ENCODE peak calls at places on chromosomes 6 and 20, in four cellular contexts. One of them, this sample, is unnamed.

GRCh38 chr6:53514677-53515076 is 30.2 kb downstream of the GCLC start:
- DNase-seq in kidney epithelial cell: no peak
- DNase-seq in AG09319: no peak
- DNase-seq in T-helper 22 cell: no peak
- DNase-seq in this sample: no peak

GRCh38 chr6:54291146-54291545 is 17.1 kb upstream of the TINAG start:
- DNase-seq in kidney epithelial cell: peak
- DNase-seq in AG09319: no peak
- DNase-seq in T-helper 22 cell: no peak
- DNase-seq in this sample: no peak

GRCh38 chr6:79421001-79421411 is 116.2 kb downstream of the LCA5 start:
- DNase-seq in kidney epithelial cell: no peak
- DNase-seq in AG09319: no peak
- DNase-seq in T-helper 22 cell: no peak
- DNase-seq in this sample: no peak

GRCh38 chr6:169425628-169426370 is 172.2 kb upstream of the THBS2 start:
- DNase-seq in kidney epithelial cell: no peak
- DNase-seq in AG09319: no peak
- DNase-seq in T-helper 22 cell: no peak
- DNase-seq in this sample: no peak

GRCh38 chr6:110712238-110712637 is 103.0 kb downstream of the CDK19 start:
- DNase-seq in kidney epithelial cell: no peak
- DNase-seq in AG09319: no peak
- DNase-seq in T-helper 22 cell: no peak
- DNase-seq in this sample: no peak

GRCh38 chr6:16362296-16362695 is 123.9 kb downstream of the GMPR start:
- DNase-seq in kidney epithelial cell: no peak
- DNase-seq in AG09319: no peak
- DNase-seq in T-helper 22 cell: no peak
- DNase-seq in this sample: no peak

GRCh38 chr20:25739615-25740320 is 43.1 kb upstream of the ZNF337 start:
- DNase-seq in kidney epithelial cell: no peak
- DNase-seq in AG09319: no peak
- DNase-seq in T-helper 22 cell: no peak
- DNase-seq in this sample: no peak

GRCh38 chr20:9015984-9016324 is 52.9 kb upstream of the PLCB4 start:
- DNase-seq in kidney epithelial cell: peak
- DNase-seq in AG09319: peak
- DNase-seq in T-helper 22 cell: no peak
- DNase-seq in this sample: no peak

GRCh38 chr6:167292301-167293087 is 1.4 kb downstream of the UNC93A start:
- DNase-seq in kidney epithelial cell: no peak
- DNase-seq in AG09319: no peak
- DNase-seq in T-helper 22 cell: no peak
- DNase-seq in this sample: no peak

GRCh38 chr20:51434556-51435256 is 107.8 kb downstream of the NFATC2 start:
- DNase-seq in kidney epithelial cell: no peak
- DNase-seq in AG09319: peak
- DNase-seq in T-helper 22 cell: no peak
- DNase-seq in this sample: no peak

GRCh38 chr6:23412770-23413169 is 713.2 kb upstream of the NRSN1 start:
- DNase-seq in kidney epithelial cell: no peak
- DNase-seq in AG09319: no peak
- DNase-seq in T-helper 22 cell: no peak
- DNase-seq in this sample: no peak

GRCh38 chr20:17565164-17565845 is 4.6 kb upstream of the DSTN start:
- DNase-seq in kidney epithelial cell: no peak
- DNase-seq in AG09319: no peak
- DNase-seq in T-helper 22 cell: no peak
- DNase-seq in this sample: no peak

GRCh38 chr6:89297695-89298351 is 17.3 kb downstream of the GABRR2 start:
- DNase-seq in kidney epithelial cell: peak
- DNase-seq in AG09319: peak
- DNase-seq in T-helper 22 cell: peak
- DNase-seq in this sample: no peak

GRCh38 chr6:26284537-26285142 is 80.4 kb upstream of the BTN3A2 start:
- DNase-seq in kidney epithelial cell: no peak
- DNase-seq in AG09319: no peak
- DNase-seq in T-helper 22 cell: peak
- DNase-seq in this sample: peak

GRCh38 chr6:140669321-140669720 is 1294.9 kb upstream of the CITED2 start:
- DNase-seq in kidney epithelial cell: no peak
- DNase-seq in AG09319: no peak
- DNase-seq in T-helper 22 cell: no peak
- DNase-seq in this sample: no peak

GRCh38 chr20:16417001-16417400 is 156.2 kb downstream of the KIF16B start:
- DNase-seq in kidney epithelial cell: no peak
- DNase-seq in AG09319: no peak
- DNase-seq in T-helper 22 cell: no peak
- DNase-seq in this sample: no peak

GRCh38 chr6:47116086-47116485 is 74.0 kb upstream of the ADGRF1 start:
- DNase-seq in kidney epithelial cell: no peak
- DNase-seq in AG09319: no peak
- DNase-seq in T-helper 22 cell: no peak
- DNase-seq in this sample: no peak

GRCh38 chr20:63829598-63829942 is 1.5 kb downstream of the ZBTB46 start:
- DNase-seq in kidney epithelial cell: no peak
- DNase-seq in AG09319: no peak
- DNase-seq in T-helper 22 cell: no peak
- DNase-seq in this sample: no peak

This sample was measured in germinal center.